ENCODE peak calls at places on chromosomes 12 and 14, in nine cellular contexts. N is HTR-8/SVneo; F is WTC11; L is ascending aorta; H is mesothelial cell of epicardium; T is CD4-positive, alpha-beta T cell; A is HCEC 1CT; Y is activated T-helper 1 cell treated with anti-CD3 and anti-CD28 coated beads, Interleukin-2, amount 50 U/mL, for 16 hours; P is HT-29. O is an unnamed sample.

GRCh38 chr12:124730455-124730932 is 133.2 kb downstream of the SCARB1 start:
- DNase-seq in Y (no peak), N (no peak), H (no peak), L (no peak), A (no peak), P (peak; percentile 78), F (no peak), T (no peak), O (no peak)

GRCh38 chr14:33402604-33403003 is 463.9 kb downstream of the NPAS3 start:
- DNase-seq in Y (no peak), A (no peak), N (no peak), L (no peak), T (no peak), H (no peak), F (no peak), P (no peak), O (no peak)

GRCh38 chr12:124576061-124576650 is 8.7 kb upstream of the NCOR2 start:
- DNase-seq in Y (no peak), H (no peak), N (no peak), P (no peak), T (no peak), F (no peak), L (no peak), A (no peak), O (no peak)

GRCh38 chr14:67221248-67221981 is 19.8 kb upstream of the PALS1 start:
- DNase-seq in H (no peak), T (no peak), A (peak; percentile 84), F (no peak), P (peak; percentile 21), L (no peak), N (peak; percentile 97), Y (no peak), O (peak; percentile 78)

GRCh38 chr14:102050026-102050405 is 36.8 kb downstream of the HSP90AA1 start:
- DNase-seq in F (no peak), L (no peak), Y (no peak), N (no peak), T (no peak), P (no peak), H (no peak), A (no peak), O (no peak)

GRCh38 chr12:104498211-104498801 is 41.6 kb downstream of the CHST11 start:
- DNase-seq in T (no peak), P (no peak), Y (no peak), N (no peak), H (no peak), L (no peak), F (no peak), A (no peak), O (peak; percentile 99)

GRCh38 chr12:103768467-103769123 is 72.4 kb downstream of the NT5DC3 start:
- DNase-seq in N (no peak), T (no peak), Y (no peak), H (no peak), P (peak; percentile 19), L (no peak), A (no peak), F (no peak), O (peak; percentile 6)

GRCh38 chr14:29717906-29718305 is 209.7 kb downstream of the PRKD1 start:
- DNase-seq in N (no peak), Y (no peak), H (no peak), L (no peak), T (no peak), F (no peak), A (no peak), P (no peak), O (no peak)

GRCh38 chr14:101077511-101078074 is 174.1 kb upstream of the RTL1 start:
- DNase-seq in A (no peak), F (peak; percentile 73), N (no peak), T (no peak), Y (no peak), P (no peak), L (no peak), H (peak; percentile 51), O (no peak)

GRCh38 chr14:60642270-60642789 is 6.9 kb downstream of the SIX1 start:
- DNase-seq in N (no peak), T (no peak), F (peak; percentile 76), Y (no peak), H (peak; percentile 54), P (no peak), A (no peak), L (no peak), O (no peak)

GRCh38 chr14:77014004-77014604 is 14.4 kb downstream of the IRF2BPL start:
- DNase-seq in F (no peak), T (no peak), Y (no peak), P (no peak), A (no peak), N (peak; percentile 72), H (peak; percentile 65), L (no peak), O (no peak)

GRCh38 chr14:20652996-20653975 is 11.8 kb upstream of the OR6S1 start:
- DNase-seq in P (no peak), F (peak; percentile 91), L (no peak), T (peak; percentile 27), H (no peak), N (no peak), Y (no peak), A (peak; percentile 78), O (no peak)

GRCh38 chr12:27179399-27180214 is 64.5 kb upstream of the STK38L start:
- DNase-seq in H (no peak), P (peak; percentile 37), A (peak; percentile 96), Y (no peak), N (no peak), L (no peak), T (no peak), F (no peak), O (peak; percentile 78)

GRCh38 chr12:99772274-99772673 is 124.7 kb downstream of the GARIN6 start:
- DNase-seq in H (no peak), F (no peak), L (no peak), Y (no peak), A (no peak), P (no peak), N (no peak), T (no peak), O (no peak)